ENCODE peak calls at places on chromosomes 11 and 22, in seven cellular contexts. M is AG04450, N is lower leg skin, V is astrocyte, B is HL-60, G is left ventricle myocardium inferior, Y is NB4. J is an unnamed sample.

GRCh38 chr22:43854151-43854785 is 8.0 kb downstream of the SULT4A1 start:
- DNase-seq in Y (no peak), G (no peak), M (no peak), B (no peak), N (no peak), V (no peak), J (no peak)

GRCh38 chr11:129766858-129767604 is 48.6 kb upstream of the TMEM45B start:
- DNase-seq in V (peak; percentile 12), N (no peak), B (peak; percentile 40), G (no peak), M (no peak), Y (peak; percentile 69), J (no peak)

GRCh38 chr11:9017773-9018172 is 14.0 kb upstream of the NRIP3 start:
- DNase-seq in N (peak; percentile 67), B (peak; percentile 89), G (peak; percentile 75), V (no peak), Y (peak; percentile 85), M (no peak), J (no peak)

GRCh38 chr11:14902650-14903350 is 10.8 kb upstream of the CYP2R1 start:
- DNase-seq in B (no peak), Y (no peak), N (no peak), M (no peak), V (peak; percentile 54), G (no peak), J (no peak)

GRCh38 chr11:28621648-28622215 is 513.5 kb downstream of the METTL15 start:
- DNase-seq in V (peak; percentile 13), N (no peak), G (no peak), M (no peak), Y (no peak), B (no peak), J (no peak)

GRCh38 chr22:37298748-37299495 is 16.6 kb downstream of the CYTH4 start:
- DNase-seq in B (peak; percentile 47), Y (no peak), V (no peak), N (no peak), M (no peak), G (no peak), J (no peak)

GRCh38 chr11:68256331-68256741 is 15.4 kb downstream of the C11orf24 start:
- DNase-seq in Y (no peak), V (no peak), M (no peak), N (no peak), B (no peak), G (peak; percentile 51), J (no peak)

GRCh38 chr22:30873086-30873650 is 95.4 kb downstream of the MORC2 start:
- DNase-seq in G (no peak), N (no peak), V (no peak), Y (no peak), B (no peak), M (no peak), J (no peak)

GRCh38 chr22:19460036-19460435 is 12.5 kb upstream of the C22orf39 start:
- DNase-seq in V (no peak), M (no peak), B (no peak), G (no peak), N (no peak), Y (no peak), J (no peak)

GRCh38 chr11:114239632-114240224 is 56.5 kb upstream of the NNMT start:
- DNase-seq in Y (no peak), G (no peak), N (no peak), B (no peak), M (no peak), V (no peak), J (no peak)

GRCh38 chr22:41826430-41827383 is 6.2 kb upstream of the SREBF2 start:
- DNase-seq in Y (no peak), B (no peak), G (no peak), V (no peak), N (no peak), M (no peak), J (no peak)

GRCh38 chr11:944711-945470 is 19.2 kb downstream of the AP2A2 start:
- DNase-seq in N (no peak), Y (no peak), V (peak; percentile 54), G (no peak), B (no peak), M (no peak), J (no peak)
- H3K4me3 ChIP-seq in N (no peak overlapping the region), Y (no peak overlapping the region), V (no peak overlapping the region), G (no peak overlapping the region), B (no peak overlapping the region), M (no peak overlapping the region), J (no peak overlapping the region)

DNA sequence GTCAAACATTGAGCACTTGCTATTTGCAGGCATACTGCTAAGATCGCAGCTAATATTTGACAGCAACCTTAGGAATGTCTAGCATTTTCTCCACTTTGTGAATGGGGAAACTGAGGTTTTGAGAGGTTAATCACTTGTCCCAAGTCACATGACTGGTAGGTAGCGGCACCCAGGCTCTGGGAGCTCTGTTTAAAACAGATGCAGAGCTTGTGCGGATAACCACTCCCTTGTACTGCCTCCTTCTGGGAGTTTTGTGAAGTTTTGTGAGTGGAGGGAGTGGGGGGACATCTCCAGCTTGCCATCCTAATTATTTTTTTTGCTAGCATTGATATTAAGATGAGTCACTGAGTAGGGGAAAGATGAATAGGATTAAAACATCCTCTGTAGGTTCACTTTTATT is 134.7 kb downstream of the GRIK4 start:
- DNase-seq in G (no peak), N (no peak), V (no peak), B (no peak), M (no peak), Y (no peak), J (no peak)
- TF ChIP-seq CTCF in G (no peak), N (no peak), V (no peak), B (no peak), M (no peak), Y (no peak), J (no peak)

GRCh38 chr22:23790819-23791736 is 4.3 kb downstream of the SMARCB1 start:
- DNase-seq in G (peak; percentile 69), V (peak; percentile 33), B (no peak), N (peak; percentile 54), M (no peak), Y (no peak), J (no peak)
- H3K4me3 ChIP-seq in G (no peak overlapping the region), V (no peak overlapping the region), B (no peak overlapping the region), N (no peak overlapping the region), M (no peak overlapping the region), Y (no peak overlapping the region), J (no peak overlapping the region)

GRCh38 chr22:26890870-26891269 is 233.5 kb downstream of the MIAT start:
- DNase-seq in V (no peak), N (no peak), B (no peak), Y (no peak), G (no peak), M (no peak), J (no peak)
- TF ChIP-seq CTCF in V (no peak), N (no peak), B (no peak), Y (no peak), G (no peak), M (no peak), J (no peak)

GRCh38 chr11:23924226-23924625 is 572.6 kb upstream of the LUZP2 start:
- DNase-seq in N (no peak), G (no peak), M (no peak), Y (no peak), B (no peak), V (no peak), J (no peak)

GRCh38 chr11:23923357-23923756 is 573.5 kb upstream of the LUZP2 start:
- DNase-seq in Y (no peak), M (no peak), N (no peak), V (no peak), B (no peak), G (no peak), J (no peak)
- H3K4me3 ChIP-seq in Y (no peak overlapping the region), M (no peak overlapping the region), N (no peak overlapping the region), V (no peak overlapping the region), B (no peak overlapping the region), G (no peak overlapping the region), J (no peak overlapping the region)

GRCh38 chr11:133064152-133064877 is 468.0 kb downstream of the OPCML start:
- DNase-seq in N (peak; percentile 39), Y (peak; percentile 27), B (peak; percentile 16), V (peak; percentile 75), M (peak; percentile 44), G (peak; percentile 63), J (peak; percentile 14)
- TF ChIP-seq CTCF in N (no peak), Y (peak; percentile 36), B (no peak), V (peak; percentile 66), M (peak; percentile 79), G (peak; percentile 79), J (peak; percentile 37)

GRCh38 chr22:48551061-48551460 is 1276.6 kb downstream of the BRD1 start:
- DNase-seq in V (no peak), M (no peak), G (no peak), N (no peak), B (no peak), Y (no peak), J (no peak)
- H3K4me3 ChIP-seq in V (no peak overlapping the region), M (no peak overlapping the region), G (no peak overlapping the region), N (no peak overlapping the region), B (no peak overlapping the region), Y (no peak overlapping the region), J (no peak overlapping the region)

GRCh38 chr22:45935573-45935972 is 41.4 kb downstream of the WNT7B start:
- DNase-seq in V (no peak), Y (no peak), G (no peak), M (no peak), N (no peak), B (no peak), J (no peak)

GRCh38 chr22:45942787-45943493 is 34.0 kb downstream of the WNT7B start:
- DNase-seq in G (no peak), B (no peak), N (peak; percentile 37), M (no peak), V (no peak), Y (no peak), J (no peak)

GRCh38 chr22:45942344-45942743 is 34.6 kb downstream of the WNT7B start:
- DNase-seq in V (no peak), M (no peak), B (no peak), N (no peak), Y (no peak), G (no peak), J (no peak)

GRCh38 chr22:45937960-45938359 is 39.0 kb downstream of the WNT7B start:
- DNase-seq in B (no peak), M (no peak), Y (no peak), G (no peak), V (no peak), N (no peak), J (no peak)

DNA sequence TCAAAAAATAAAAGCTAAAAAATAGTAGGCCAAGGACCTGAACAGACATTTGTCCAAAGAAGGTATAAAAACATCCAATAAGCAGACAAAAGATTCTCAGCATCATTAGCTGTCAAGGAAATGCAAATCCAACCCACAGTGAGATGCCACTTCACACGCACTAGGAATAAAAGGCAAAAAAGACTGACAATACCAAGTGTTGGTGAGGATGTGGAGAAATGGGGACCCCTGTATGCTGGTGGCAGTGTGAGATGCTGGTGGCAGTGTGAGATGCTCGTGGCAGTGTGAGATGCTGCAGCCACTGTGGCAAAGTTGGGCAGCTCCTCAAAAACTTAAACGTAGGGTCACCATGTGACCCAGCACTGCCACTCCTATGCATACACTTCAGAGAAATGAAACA is 38.0 kb downstream of the WNT7B start:
- DNase-seq in B (no peak), N (no peak), M (no peak), Y (no peak), V (no peak), G (no peak), J (no peak)
- TF ChIP-seq CTCF in B (no peak), N (no peak), M (no peak), Y (no peak), V (no peak), G (no peak), J (no peak)

GRCh38 chr11:124843616-124843910 is 21.7 kb upstream of the ROBO3 start:
- DNase-seq in V (no peak), Y (no peak), M (no peak), N (no peak), B (no peak), G (no peak), J (no peak)
- H3K4me3 ChIP-seq in V (no peak overlapping the region), Y (no peak overlapping the region), M (no peak overlapping the region), N (no peak overlapping the region), B (no peak overlapping the region), G (no peak overlapping the region), J (no peak overlapping the region)

J was measured in LNCaP clone FGC.